ENCODE peak calls at places on chromosomes 16 and 17, in five cellular contexts. L is fibroblast of lung; S is cardiac fibroblast; P is IMR-90; J is CD8-positive, alpha-beta T cell. C is an unnamed sample.

GRCh38 chr17:7834554-7834890 is 505 bp downstream of the KDM6B start:
- DNase-seq in L (peak; percentile 51), S (peak; percentile 39), P (no peak), J (peak; percentile 53), C (no peak)

GRCh38 chr16:15857779-15858560 is 1.1 kb upstream of the MYH11 start:
- DNase-seq in L (peak; percentile 42), S (peak; percentile 9), P (peak; percentile 50), J (no peak), C (no peak)

GRCh38 chr16:89164847-89165684 is 6.5 kb upstream of the CDH15 start:
- DNase-seq in L (no peak), S (no peak), P (no peak), J (no peak), C (no peak)

GRCh38 chr16:88599825-88600538 is 29.8 kb downstream of the ZC3H18 start:
- DNase-seq in L (no peak), S (no peak), P (no peak), J (no peak), C (no peak)

GRCh38 chr16:86714166-86714565 is 135.8 kb downstream of the FOXL1 start:
- DNase-seq in L (peak; percentile 11), S (peak; percentile 53), P (peak; percentile 37), J (no peak), C (no peak)

GRCh38 chr16:90057738-90058173 is 19.4 kb downstream of the PRDM7 start:
- DNase-seq in L (peak; percentile 46), S (peak; percentile 82), P (peak; percentile 90), J (no peak), C (no peak)

GRCh38 chr17:57935833-57936807 is 19.1 kb downstream of the CUEDC1 start:
- DNase-seq in L (peak; percentile 61), S (peak; percentile 28), P (peak; percentile 55), J (no peak), C (no peak)

GRCh38 chr16:15517743-15518142 is 83.4 kb downstream of the BMERB1 start:
- DNase-seq in L (no peak), S (no peak), P (no peak), J (no peak), C (no peak)

GRCh38 chr17:48510761-48511604 is 19.8 kb downstream of the HOXB1 start:
- DNase-seq in L (peak; percentile 90), S (peak; percentile 95), P (peak; percentile 71), J (no peak), C (no peak)

GRCh38 chr16:7268182-7268581 is 64.5 kb upstream of the RBFOX1 start:
- DNase-seq in L (no peak), S (peak; percentile 27), P (no peak), J (no peak), C (no peak)

GRCh38 chr17:11121680-11122079 is 119.3 kb upstream of the SHISA6 start:
- DNase-seq in L (no peak), S (no peak), P (no peak), J (no peak), C (no peak)

GRCh38 chr17:55442953-55443683 is 21.5 kb upstream of the MMD start:
- DNase-seq in L (peak; percentile 87), S (no peak), P (peak; percentile 72), J (no peak), C (no peak)

GRCh38 chr16:14629612-14629918 is 495 bp downstream of the PARN start:
- DNase-seq in L (peak; percentile 5), S (peak; percentile 10), P (no peak), J (no peak), C (no peak)

GRCh38 chr16:68252383-68252782 is 7.2 kb downstream of the PLA2G15 start:
- DNase-seq in L (no peak), S (no peak), P (no peak), J (no peak), C (no peak)

GRCh38 chr17:43431741-43432523 is 33.1 kb downstream of the ARL4D start:
- DNase-seq in L (no peak), S (peak; percentile 60), P (peak; percentile 37), J (no peak), C (no peak)

GRCh38 chr17:12815642-12816141 is 26.4 kb downstream of the ARHGAP44 start:
- DNase-seq in L (no peak), S (no peak), P (no peak), J (no peak), C (no peak)

GRCh38 chr16:30786115-30786935 is 680 bp downstream of the ZNF629 start:
- DNase-seq in L (peak; percentile 61), S (peak; percentile 71), P (peak; percentile 62), J (no peak), C (no peak)

GRCh38 chr17:66995944-66996343 is 31.4 kb downstream of the CACNG4 start:
- DNase-seq in L (no peak), S (no peak), P (no peak), J (no peak), C (no peak)

GRCh38 chr16:58284021-58284420 is 10.8 kb downstream of the PRSS54 start:
- DNase-seq in L (no peak), S (no peak), P (no peak), J (no peak), C (no peak)

GRCh38 chr17:35252646-35253045 is 9.8 kb downstream of the SLFN5 start:
- DNase-seq in L (peak; percentile 39), S (no peak), P (no peak), J (no peak), C (no peak)

GRCh38 chr16:85649411-85649977 is 36.4 kb downstream of the GSE1 start:
- DNase-seq in L (no peak), S (no peak), P (no peak), J (no peak), C (no peak)

GRCh38 chr16:72508196-72508595 is 336.2 kb upstream of the PMFBP1 start:
- DNase-seq in L (peak; percentile 28), S (peak; percentile 65), P (peak; percentile 54), J (no peak), C (no peak)

GRCh38 chr16:19419691-19420060 is 2.0 kb downstream of the TMC5 start:
- DNase-seq in L (peak; percentile 8), S (peak; percentile 55), P (peak; percentile 4), J (no peak), C (no peak)

GRCh38 chr17:74280093-74280513 is 6.1 kb downstream of the DNAI2 start:
- DNase-seq in L (no peak), S (no peak), P (no peak), J (peak; percentile 52), C (no peak)

GRCh38 chr17:82713015-82713723 is 3.3 kb upstream of the FN3KRP start:
- DNase-seq in L (no peak), S (no peak), P (no peak), J (no peak), C (no peak)

GRCh38 chr16:30659507-30660423 is 1.5 kb downstream of the FBRS start:
- DNase-seq in L (peak; percentile 5), S (peak; percentile 16), P (no peak), J (peak; percentile 26), C (no peak)

GRCh38 chr17:28716740-28717577 is 709 bp downstream of the RAB34 start:
- DNase-seq in L (peak; percentile 36), S (peak; percentile 42), P (peak; percentile 19), J (no peak), C (no peak)

GRCh38 chr17:28718990-28719433 is 773 bp upstream of the RPL23A start:
- DNase-seq in L (no peak), S (no peak), P (no peak), J (no peak), C (no peak)

GRCh38 chr17:28715217-28715616 is 2.5 kb downstream of the RAB34 start:
- DNase-seq in L (no peak), S (no peak), P (no peak), J (no peak), C (no peak)

GRCh38 chr17:28718317-28718672 is 627 bp upstream of the RAB34 start:
- DNase-seq in L (no peak), S (peak; percentile 44), P (no peak), J (no peak), C (no peak)

GRCh38 chr17:28717578-28718316 is at the start of gene RAB34:
- DNase-seq in L (peak; percentile 92), S (peak; percentile 80), P (peak; percentile 89), J (no peak), C (no peak)
- TF ChIP-seq CTCF in L (peak; percentile 16), S (no peak), P (peak; percentile 45), J (no peak), C (no peak)

DNA sequence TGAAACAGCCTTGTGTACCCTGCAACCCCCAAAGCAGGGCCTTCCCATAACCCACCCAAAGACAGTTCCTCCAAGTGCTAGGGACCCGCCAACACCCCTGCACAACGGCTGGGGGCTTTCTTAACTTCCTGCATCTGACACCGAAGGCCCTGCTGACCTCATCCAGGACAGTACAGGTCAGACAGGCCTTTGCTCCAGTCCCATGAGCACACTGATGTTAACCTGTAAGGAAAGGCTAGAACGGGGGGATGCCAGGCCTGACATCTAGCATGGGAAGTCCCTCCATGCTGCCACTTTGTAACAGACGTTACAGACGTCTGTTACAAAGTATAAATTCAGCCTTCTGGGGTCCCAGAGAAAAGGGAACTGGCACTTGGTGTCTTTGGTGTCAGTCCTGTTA is 369.1 kb downstream of the CPPED1 start:
- DNase-seq in L (no peak), S (no peak), P (no peak), J (no peak), C (no peak)
- H3K4me3 ChIP-seq in L (no peak overlapping the region), S (no peak overlapping the region), P (no peak overlapping the region), J (no peak overlapping the region), C (no peak overlapping the region)

DNA sequence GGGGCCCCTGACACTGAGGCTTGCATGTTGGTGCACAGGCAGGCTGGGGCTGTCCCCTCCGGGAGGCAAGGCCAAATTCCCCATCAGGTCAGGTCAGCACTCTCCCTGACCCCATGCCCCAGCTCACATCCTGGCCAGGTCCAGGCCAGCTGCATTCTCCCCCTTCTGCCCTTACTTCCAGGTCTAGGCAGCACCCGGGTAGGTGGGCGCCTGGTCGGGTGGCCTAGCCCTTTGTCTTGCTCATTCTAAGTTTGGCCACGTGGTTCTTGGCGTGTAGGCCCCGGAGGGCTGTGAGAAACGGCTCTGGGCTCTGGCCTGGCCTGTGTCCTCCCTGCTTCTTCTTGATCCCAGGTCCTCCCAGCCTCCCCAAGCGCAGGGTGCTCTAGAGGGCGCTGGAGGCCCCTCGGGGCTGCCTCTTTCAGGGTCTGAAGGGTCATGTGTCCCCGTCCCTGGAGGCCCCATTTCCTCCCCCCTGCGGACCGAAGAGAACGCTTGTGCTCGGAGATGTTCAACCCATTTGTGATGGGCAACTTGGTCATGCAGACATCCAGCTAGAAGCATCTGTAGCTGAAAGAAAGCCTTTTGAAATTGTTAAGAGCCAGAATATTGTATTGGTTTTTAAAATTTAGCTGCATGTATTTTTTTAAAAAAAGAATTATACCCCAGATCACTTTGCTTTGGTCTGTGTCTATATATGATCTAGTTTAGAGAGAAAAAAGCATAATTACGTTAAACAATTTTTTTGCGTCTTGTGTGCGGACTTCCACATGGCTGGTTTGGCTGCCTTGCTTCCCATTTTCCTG is 6.7 kb downstream of the BAHCC1 start:
- DNase-seq in L (peak; percentile 51), S (peak; percentile 74), P (no peak), J (no peak), C (no peak)
- TF ChIP-seq CTCF in L (peak; percentile 39), S (peak; percentile 48), P (peak; percentile 37), J (no peak), C (no peak)

GRCh38 chr16:3874242-3874641 is 6.3 kb downstream of the CREBBP start:
- DNase-seq in L (no peak), S (no peak), P (no peak), J (no peak), C (no peak)

GRCh38 chr16:3874794-3875692 is 5.5 kb downstream of the CREBBP start:
- DNase-seq in L (no peak), S (no peak), P (no peak), J (no peak), C (peak; percentile 25)

GRCh38 chr16:3868967-3869366 is 11.5 kb downstream of the CREBBP start:
- DNase-seq in L (no peak), S (no peak), P (no peak), J (no peak), C (no peak)

GRCh38 chr16:3873482-3874173 is 6.9 kb downstream of the CREBBP start:
- DNase-seq in L (peak; percentile 38), S (no peak), P (peak; percentile 28), J (no peak), C (no peak)

GRCh38 chr16:3872216-3872895 is 8.2 kb downstream of the CREBBP start:
- DNase-seq in L (no peak), S (no peak), P (no peak), J (no peak), C (no peak)
- H3K4me3 ChIP-seq in L (no peak overlapping the region), S (no peak overlapping the region), P (no peak overlapping the region), J (no peak overlapping the region), C (no peak overlapping the region)